ENCODE peak calls at places on chromosomes 4 and X, in four cellular contexts. G is astrocyte of the spinal cord; E is CD8-positive, alpha-beta T cell; O is NCI-H2029 treated with DMSO at 0.1 percent for 48 hours. R is an unnamed sample.

GRCh38 chr4:7765676-7766075 is 174.0 kb downstream of the AFAP1 start:
- DNase-seq in G (no peak), O (no peak), E (no peak), R (no peak)

GRCh38 chr4:10172278-10173038 is 55.9 kb upstream of the WDR1 start:
- DNase-seq in O (no peak), G (no peak), E (no peak), R (no peak)

GRCh38 chrX:81261576-81261975 is 59.7 kb downstream of the SH3BGRL start:
- DNase-seq in G (peak; percentile 57), E (no peak), O (no peak), R (no peak)

GRCh38 chr4:138241281-138242075 is 671 bp downstream of the SLC7A11 start:
- DNase-seq in E (no peak), G (peak; percentile 35), O (no peak), R (no peak)

GRCh38 chrX:118062817-118063615 is 53.6 kb downstream of the KLHL13 start:
- DNase-seq in O (no peak), G (no peak), E (no peak), R (no peak)

GRCh38 chrX:72716766-72717165 is 2.7 kb upstream of the PHKA1 start:
- DNase-seq in E (no peak), O (no peak), G (no peak), R (no peak)

GRCh38 chr4:4990857-4991540 is 28.3 kb downstream of the CYTL1 start:
- DNase-seq in O (no peak), G (peak; percentile 55), E (no peak), R (peak; percentile 62)

GRCh38 chr4:46032061-46032460 is 91.8 kb downstream of the GABRG1 start:
- DNase-seq in E (no peak), O (no peak), G (no peak), R (no peak)

GRCh38 chrX:107826286-107827136 is 845 bp downstream of the MID2 start:
- DNase-seq in E (peak; percentile 2), G (peak; percentile 33), O (no peak), R (no peak)

GRCh38 chrX:15512401-15512965 is 11.9 kb downstream of the BMX start:
- DNase-seq in O (no peak), E (no peak), G (no peak), R (no peak)

GRCh38 chr4:48012819-48013218 is 3.7 kb downstream of the CNGA1 start:
- DNase-seq in E (no peak), G (no peak), O (no peak), R (no peak)

GRCh38 chr4:104064650-104065577 is 345.1 kb upstream of the TACR3 start:
- DNase-seq in O (peak; percentile 15), G (peak; percentile 53), E (no peak), R (no peak)

GRCh38 chr4:7158991-7159390 is 33.3 kb upstream of the SORCS2 start:
- DNase-seq in E (no peak), G (no peak), O (no peak), R (no peak)

GRCh38 chr4:2923678-2924173 is 39.5 kb downstream of the NOP14 start:
- DNase-seq in G (no peak), O (no peak), E (no peak), R (no peak)

GRCh38 chr4:100574607-100575006 is 56.8 kb upstream of the EMCN start:
- DNase-seq in E (no peak), G (no peak), O (no peak), R (no peak)

GRCh38 chr4:16472537-16472936 is 246.3 kb upstream of the TAPT1 start:
- DNase-seq in G (no peak), O (no peak), E (no peak), R (no peak)

GRCh38 chrX:112368371-112368770 is 285.8 kb upstream of the TRPC5 start:
- DNase-seq in O (no peak), G (no peak), E (no peak), R (no peak)